ENCODE peak calls at places on chromosomes 2 and 18, in seven cellular contexts. L, O, S, N, T, Q and D are unnamed samples.

GRCh38 chr2:172246649-172247048 is 143.9 kb upstream of the DLX2 start:
- DNase-seq in T (no peak), Q (no peak), O (no peak), S (no peak), N (no peak), L (no peak), D (no peak)

GRCh38 chr2:98463081-98463481 is 18.4 kb downstream of the INPP4A start:
- DNase-seq in L (no peak), O (no peak), S (no peak), N (no peak), T (no peak), Q (no peak), D (no peak)

GRCh38 chr2:218217366-218218309 is 649 bp downstream of the ARPC2 start:
- DNase-seq in T (peak), S (peak), L (peak), Q (no peak), N (peak), O (peak), D (no peak)

GRCh38 chr2:215063526-215063925 is 74.9 kb downstream of the ABCA12 start:
- DNase-seq in T (no peak), O (no peak), Q (no peak), S (no peak), N (no peak), L (no peak), D (no peak)

GRCh38 chr2:54240515-54241219 is 15.4 kb downstream of the TSPYL6 start:
- DNase-seq in S (no peak), O (no peak), N (no peak), L (no peak), T (no peak), Q (no peak), D (no peak)

GRCh38 chr2:2038746-2039530 is 292.1 kb downstream of the MYT1L start:
- DNase-seq in T (no peak), O (no peak), Q (no peak), S (no peak), N (no peak), L (no peak), D (no peak)

GRCh38 chr18:74328196-74328595 is 12.6 kb downstream of the C18orf63 start:
- DNase-seq in S (no peak), O (no peak), L (no peak), T (no peak), Q (no peak), N (no peak), D (no peak)

GRCh38 chr2:8023241-8023640 is 658.6 kb upstream of the ID2 start:
- DNase-seq in T (no peak), N (no peak), O (no peak), S (no peak), L (no peak), Q (no peak), D (no peak)

GRCh38 chr2:159300586-159300985 is 14.1 kb upstream of the WDSUB1 start:
- DNase-seq in Q (no peak), N (no peak), S (no peak), O (no peak), L (no peak), T (no peak), D (no peak)

GRCh38 chr18:48228301-48228715 is 180.9 kb downstream of the ZBTB7C start:
- DNase-seq in O (no peak), Q (no peak), L (no peak), S (no peak), T (no peak), N (no peak), D (no peak)

GRCh38 chr2:103959174-103960125 is 894.5 kb upstream of the POU3F3 start:
- DNase-seq in S (no peak), L (peak), O (peak), Q (no peak), N (no peak), T (peak), D (no peak)

GRCh38 chr2:98463551-98463971 is 18.9 kb downstream of the INPP4A start:
- DNase-seq in N (no peak), Q (no peak), L (no peak), S (no peak), O (no peak), T (peak), D (no peak)

GRCh38 chr18:76412010-76412817 is 82.8 kb downstream of the ZNF516 start:
- DNase-seq in O (no peak), T (no peak), N (no peak), L (no peak), Q (no peak), S (no peak), D (no peak)

GRCh38 chr2:31693882-31694281 is 113.1 kb upstream of the SRD5A2 start:
- DNase-seq in O (peak), Q (no peak), N (no peak), T (no peak), S (no peak), L (no peak), D (no peak)

GRCh38 chr2:46812381-46813024 is 103.1 kb downstream of the MCFD2 start:
- DNase-seq in N (no peak), O (peak), Q (no peak), T (no peak), S (no peak), L (no peak), D (no peak)

GRCh38 chr2:103179800-103180199 is 418.0 kb downstream of the TMEM182 start:
- DNase-seq in S (no peak), T (no peak), L (no peak), Q (no peak), N (no peak), O (no peak), D (no peak)

GRCh38 chr18:75226956-75227316 is 16.3 kb downstream of the TSHZ1 start:
- DNase-seq in O (no peak), Q (no peak), S (no peak), L (no peak), N (no peak), T (no peak), D (no peak)

GRCh38 chr2:120625865-120626560 is 109.7 kb upstream of the GLI2 start:
- DNase-seq in N (no peak), S (no peak), Q (no peak), O (no peak), T (no peak), L (no peak), D (no peak)

GRCh38 chr18:45321520-45321919 is 293.8 kb upstream of the SLC14A2 start:
- DNase-seq in O (no peak), L (no peak), T (no peak), Q (no peak), N (no peak), S (no peak), D (no peak)

GRCh38 chr18:61651880-61652268 is 240.9 kb downstream of the RNF152 start:
- DNase-seq in Q (no peak), O (no peak), N (no peak), S (no peak), L (no peak), T (no peak), D (no peak)

GRCh38 chr2:72887836-72888437 is 729 bp downstream of the SPR start:
- DNase-seq in L (peak), Q (peak), N (peak), S (no peak), O (peak), T (peak), D (peak)

GRCh38 chr2:7929276-7929675 is 752.6 kb upstream of the ID2 start:
- DNase-seq in O (no peak), Q (no peak), S (no peak), L (no peak), T (no peak), N (no peak), D (no peak)

GRCh38 chr2:100745630-100746029 is 74.3 kb upstream of the NPAS2 start:
- DNase-seq in L (no peak), T (no peak), O (no peak), S (no peak), Q (no peak), N (no peak), D (no peak)

GRCh38 chr2:22281033-22281432 is 1103.9 kb upstream of the KLHL29 start:
- DNase-seq in L (no peak), O (peak), T (no peak), S (no peak), Q (peak), N (no peak), D (no peak)

GRCh38 chr2:141199711-141200110 is 931.1 kb downstream of the LRP1B start:
- DNase-seq in O (no peak), T (no peak), Q (no peak), L (no peak), N (no peak), S (no peak), D (no peak)

GRCh38 chr2:114089636-114090325 is 199.9 kb downstream of the ACTR3 start:
- DNase-seq in L (no peak), T (no peak), S (no peak), O (no peak), Q (no peak), N (no peak), D (no peak)

GRCh38 chr18:424071-424868 is 76.2 kb downstream of the COLEC12 start:
- DNase-seq in S (no peak), L (no peak), O (no peak), T (no peak), Q (no peak), N (no peak), D (no peak)

GRCh38 chr2:101418704-101419663 is 31.7 kb upstream of the CREG2 start:
- DNase-seq in S (no peak), O (peak), T (peak), Q (peak), L (peak), N (peak), D (no peak)

GRCh38 chr18:23135679-23136325 is 517 bp downstream of the CABLES1 start:
- DNase-seq in L (no peak), O (no peak), Q (no peak), S (no peak), N (peak), T (peak), D (no peak)

GRCh38 chr2:195710407-195710806 is 53.4 kb downstream of the SLC39A10 start:
- DNase-seq in Q (no peak), O (no peak), N (no peak), L (no peak), T (no peak), S (no peak), D (no peak)

GRCh38 chr2:69729266-69729665 is 12.7 kb upstream of the ANXA4 start:
- DNase-seq in N (no peak), T (no peak), Q (no peak), L (no peak), S (no peak), O (no peak), D (no peak)

GRCh38 chr18:13598591-13598990 is 127.8 kb downstream of the FAM210A start:
- DNase-seq in S (no peak), T (no peak), N (no peak), O (no peak), L (no peak), Q (no peak), D (no peak)